ENCODE peak calls at places on chromosomes 2 and 18, in five cellular contexts. X is activated T-cell treated with anti-CD3 and anti-CD28 coated beads for 24 hours; C is stimulated activated CD4-positive, alpha-beta T cell treated with anti-CD3 and anti-CD28 coated beads, Interleukin-4, amount 100 ng/mL, for 24 hours; I is GM06990; H is C1 segment of cervical spinal cord. Q is an unnamed sample.

GRCh38 chr2:207819021-207819687 is 49.4 kb upstream of the FZD5 start:
- DNase-seq in X (no peak), C (no peak), I (no peak), H (no peak), Q (peak; percentile 7)

GRCh38 chr2:217142649-217143266 is 282.9 kb upstream of the TNP1 start:
- DNase-seq in X (no peak), C (no peak), I (no peak), H (no peak), Q (no peak)

GRCh38 chr2:58641001-58641400 is 399.9 kb upstream of the FANCL start:
- DNase-seq in X (no peak), C (no peak), I (no peak), H (no peak), Q (no peak)

GRCh38 chr2:205721057-205721767 is 38.9 kb downstream of the NRP2 start:
- DNase-seq in X (no peak), C (no peak), I (no peak), H (no peak), Q (no peak)

GRCh38 chr2:23940262-23940975 is at the start of gene UBXN2A:
- DNase-seq in X (peak; percentile 61), C (peak; percentile 70), I (peak; percentile 93), H (peak; percentile 47), Q (peak; percentile 85)

GRCh38 chr2:151120016-151120415 is 141.6 kb downstream of the RBM43 start:
- DNase-seq in X (no peak), C (no peak), I (no peak), H (no peak), Q (no peak)

GRCh38 chr18:7830468-7830867 is 263.4 kb downstream of the PTPRM start:
- DNase-seq in X (no peak), C (no peak), I (no peak), H (no peak), Q (no peak)

GRCh38 chr18:36503477-36503876 is 206.0 kb downstream of the FHOD3 start:
- DNase-seq in X (no peak), C (no peak), I (no peak), H (no peak), Q (no peak)

GRCh38 chr2:159942149-159942548 is 120.3 kb downstream of the PLA2R1 start:
- DNase-seq in X (no peak), C (no peak), I (no peak), H (no peak), Q (no peak)

GRCh38 chr18:27605107-27605834 is 420.2 kb upstream of the CHST9 start:
- DNase-seq in X (no peak), C (no peak), I (no peak), H (peak; percentile 3), Q (peak; percentile 62)

GRCh38 chr2:224359569-224359968 is 42.3 kb downstream of the FAM124B start:
- DNase-seq in X (no peak), C (peak; percentile 4), I (no peak), H (no peak), Q (no peak)

GRCh38 chr2:234686088-234686890 is 189.4 kb upstream of the ARL4C start:
- DNase-seq in X (no peak), C (no peak), I (no peak), H (no peak), Q (no peak)

GRCh38 chr18:21672868-21673267 is 31.7 kb downstream of the ABHD3 start:
- DNase-seq in X (no peak), C (no peak), I (no peak), H (no peak), Q (no peak)

GRCh38 chr18:23710068-23710527 is 20.8 kb downstream of the LAMA3 start:
- DNase-seq in X (no peak), C (no peak), I (no peak), H (no peak), Q (no peak)

GRCh38 chr2:190941571-190941970 is 61.0 kb downstream of the GLS start:
- DNase-seq in X (no peak), C (no peak), I (no peak), H (no peak), Q (no peak)

GRCh38 chr18:48818329-48819254 is 132.2 kb downstream of the SMAD7 start:
- DNase-seq in X (no peak), C (peak; percentile 2), I (no peak), H (no peak), Q (peak; percentile 47)

GRCh38 chr2:102060792-102061191 is 69.0 kb downstream of the IL1R2 start:
- DNase-seq in X (no peak), C (no peak), I (no peak), H (no peak), Q (no peak)

GRCh38 chr2:62344472-62344871 is 148.6 kb downstream of the B3GNT2 start:
- DNase-seq in X (no peak), C (no peak), I (peak; percentile 76), H (no peak), Q (no peak)

GRCh38 chr18:46366977-46367376 is 262.8 kb downstream of the HAUS1 start:
- DNase-seq in X (no peak), C (no peak), I (no peak), H (no peak), Q (no peak)

GRCh38 chr2:183564726-183565125 is 440.5 kb downstream of the NUP35 start:
- DNase-seq in X (no peak), C (no peak), I (no peak), H (no peak), Q (no peak)

GRCh38 chr18:31707815-31708214 is 23.4 kb upstream of the B4GALT6 start:
- DNase-seq in X (no peak), C (no peak), I (no peak), H (no peak), Q (no peak)

GRCh38 chr2:157338013-157338412 is 12.4 kb upstream of the ERMN start:
- DNase-seq in X (no peak), C (no peak), I (no peak), H (no peak), Q (no peak)

GRCh38 chr18:61898576-61899205 is 5.9 kb upstream of the RNF152 start:
- DNase-seq in X (no peak), C (no peak), I (no peak), H (no peak), Q (no peak)

GRCh38 chr2:164126960-164127359 is 391.2 kb upstream of the FIGN start:
- DNase-seq in X (no peak), C (no peak), I (no peak), H (no peak), Q (no peak)

GRCh38 chr2:46226620-46227019 is 70.6 kb upstream of the EPAS1 start:
- DNase-seq in X (no peak), C (no peak), I (no peak), H (no peak), Q (no peak)

GRCh38 chr18:76982038-76982437 is 150.5 kb downstream of the MBP start:
- DNase-seq in X (no peak), C (no peak), I (no peak), H (no peak), Q (no peak)

GRCh38 chr2:133773862-133774674 is 205.8 kb upstream of the NCKAP5 start:
- DNase-seq in X (no peak), C (no peak), I (no peak), H (peak; percentile 66), Q (peak; percentile 63)

GRCh38 chr2:192124576-192124975 is 70.2 kb downstream of the TMEFF2 start:
- DNase-seq in X (no peak), C (no peak), I (no peak), H (no peak), Q (no peak)

GRCh38 chr2:171529914-171530313 is 7.6 kb downstream of the CYBRD1 start:
- DNase-seq in X (no peak), C (no peak), I (no peak), H (no peak), Q (no peak)

GRCh38 chr18:68660355-68661183 is 54.3 kb downstream of the TMX3 start:
- DNase-seq in X (no peak), C (no peak), I (no peak), H (no peak), Q (no peak)

GRCh38 chr2:99915108-99915675 is 227.2 kb downstream of the AFF3 start:
- DNase-seq in X (no peak), C (no peak), I (no peak), H (no peak), Q (no peak)

GRCh38 chr2:128442053-128442751 is 123.5 kb upstream of the HS6ST1 start:
- DNase-seq in X (no peak), C (no peak), I (no peak), H (no peak), Q (peak; percentile 60)

Q was measured in sciatic nerve.